ENCODE peak calls at places on chromosomes 12 and 14, in five cellular contexts. One of them, this sample, is unnamed.

GRCh38 chr14:81855007-81855406 is 321.4 kb upstream of the SEL1L start:
- DNase-seq in progenitor cell of endocrine pancreas: no peak
- DNase-seq in PC-9: no peak
- DNase-seq in colonic mucosa: no peak
- DNase-seq in RWPE1: no peak
- DNase-seq in this sample: peak

GRCh38 chr12:88775742-88776151 is 195.5 kb upstream of the KITLG start:
- DNase-seq in progenitor cell of endocrine pancreas: no peak
- DNase-seq in colonic mucosa: peak
- DNase-seq in PC-9: no peak
- DNase-seq in RWPE1: no peak
- DNase-seq in this sample: no peak

GRCh38 chr12:87160848-87161601 is 868.2 kb downstream of the C12orf50 start:
- DNase-seq in colonic mucosa: no peak
- DNase-seq in progenitor cell of endocrine pancreas: no peak
- DNase-seq in RWPE1: peak
- DNase-seq in PC-9: no peak
- DNase-seq in this sample: peak

GRCh38 chr12:84766375-84766774 is 146.2 kb downstream of the SLC6A15 start:
- DNase-seq in RWPE1: no peak
- DNase-seq in progenitor cell of endocrine pancreas: no peak
- DNase-seq in PC-9: no peak
- DNase-seq in colonic mucosa: no peak
- DNase-seq in this sample: no peak

GRCh38 chr12:93402333-93403311 is 24.9 kb downstream of the NUDT4 start:
- DNase-seq in RWPE1: no peak
- DNase-seq in progenitor cell of endocrine pancreas: no peak
- DNase-seq in PC-9: no peak
- DNase-seq in colonic mucosa: no peak
- DNase-seq in this sample: no peak

GRCh38 chr12:795305-795704 is 42.9 kb downstream of the WNK1 start:
- DNase-seq in RWPE1: no peak
- DNase-seq in progenitor cell of endocrine pancreas: no peak
- DNase-seq in colonic mucosa: no peak
- DNase-seq in PC-9: no peak
- DNase-seq in this sample: no peak

GRCh38 chr12:52214421-52214802 is 18.6 kb upstream of the KRT7 start:
- DNase-seq in PC-9: peak
- DNase-seq in progenitor cell of endocrine pancreas: no peak
- DNase-seq in colonic mucosa: no peak
- DNase-seq in RWPE1: no peak
- DNase-seq in this sample: no peak

GRCh38 chr14:53304726-53305381 is 151.7 kb upstream of the DDHD1 start:
- DNase-seq in progenitor cell of endocrine pancreas: no peak
- DNase-seq in RWPE1: no peak
- DNase-seq in PC-9: no peak
- DNase-seq in colonic mucosa: no peak
- DNase-seq in this sample: no peak

GRCh38 chr12:62774794-62775193 is 160.2 kb downstream of the PPM1H start:
- DNase-seq in colonic mucosa: no peak
- DNase-seq in PC-9: no peak
- DNase-seq in RWPE1: no peak
- DNase-seq in progenitor cell of endocrine pancreas: no peak
- DNase-seq in this sample: no peak

GRCh38 chr12:42846782-42847181 is 257.2 kb upstream of the PRICKLE1 start:
- DNase-seq in PC-9: no peak
- DNase-seq in progenitor cell of endocrine pancreas: no peak
- DNase-seq in colonic mucosa: no peak
- DNase-seq in RWPE1: no peak
- DNase-seq in this sample: peak

GRCh38 chr12:72018036-72018435 is 79.4 kb downstream of the TPH2 start:
- DNase-seq in progenitor cell of endocrine pancreas: no peak
- DNase-seq in PC-9: no peak
- DNase-seq in RWPE1: no peak
- DNase-seq in colonic mucosa: no peak
- DNase-seq in this sample: no peak

GRCh38 chr14:24051162-24051788 is 534 bp upstream of the CARMIL3 start:
- DNase-seq in colonic mucosa: peak
- DNase-seq in RWPE1: no peak
- DNase-seq in PC-9: no peak
- DNase-seq in progenitor cell of endocrine pancreas: no peak
- DNase-seq in this sample: no peak

GRCh38 chr12:21539797-21540196 is 13.7 kb downstream of the SPX start:
- DNase-seq in PC-9: no peak
- DNase-seq in colonic mucosa: no peak
- DNase-seq in progenitor cell of endocrine pancreas: no peak
- DNase-seq in RWPE1: no peak
- DNase-seq in this sample: peak

GRCh38 chr14:77069551-77069950 is 28.5 kb upstream of the CIPC start:
- DNase-seq in PC-9: no peak
- DNase-seq in RWPE1: no peak
- DNase-seq in colonic mucosa: no peak
- DNase-seq in progenitor cell of endocrine pancreas: no peak
- DNase-seq in this sample: no peak

GRCh38 chr14:96130854-96131253 is 73.8 kb upstream of the BDKRB2 start:
- DNase-seq in PC-9: no peak
- DNase-seq in progenitor cell of endocrine pancreas: no peak
- DNase-seq in colonic mucosa: no peak
- DNase-seq in RWPE1: peak
- DNase-seq in this sample: peak

GRCh38 chr12:21456291-21456780 is 18.9 kb downstream of the PYROXD1 start:
- DNase-seq in colonic mucosa: no peak
- DNase-seq in progenitor cell of endocrine pancreas: no peak
- DNase-seq in PC-9: no peak
- DNase-seq in RWPE1: no peak
- DNase-seq in this sample: no peak

GRCh38 chr12:80121661-80122060 is 22.3 kb downstream of the OTOGL start:
- DNase-seq in colonic mucosa: no peak
- DNase-seq in PC-9: no peak
- DNase-seq in RWPE1: no peak
- DNase-seq in progenitor cell of endocrine pancreas: no peak
- DNase-seq in this sample: no peak

GRCh38 chr14:89221109-89221508 is 195.9 kb downstream of the FOXN3 start:
- DNase-seq in PC-9: no peak
- DNase-seq in progenitor cell of endocrine pancreas: no peak
- DNase-seq in colonic mucosa: no peak
- DNase-seq in RWPE1: peak
- DNase-seq in this sample: peak

GRCh38 chr12:2082321-2082720 is 29.5 kb downstream of the CACNA1C start:
- DNase-seq in PC-9: no peak
- DNase-seq in RWPE1: no peak
- DNase-seq in progenitor cell of endocrine pancreas: no peak
- DNase-seq in colonic mucosa: no peak
- DNase-seq in this sample: no peak

GRCh38 chr12:50192908-50193307 is 25.7 kb upstream of the CERS5 start:
- DNase-seq in RWPE1: no peak
- DNase-seq in PC-9: no peak
- DNase-seq in progenitor cell of endocrine pancreas: no peak
- DNase-seq in colonic mucosa: no peak
- DNase-seq in this sample: no peak

GRCh38 chr14:50061664-50062437 is 54.5 kb downstream of the VCPKMT start:
- DNase-seq in PC-9: peak
- DNase-seq in colonic mucosa: peak
- DNase-seq in RWPE1: peak
- DNase-seq in progenitor cell of endocrine pancreas: no peak
- DNase-seq in this sample: peak

GRCh38 chr14:75877884-75878283 is 103.9 kb downstream of the TGFB3 start:
- DNase-seq in PC-9: no peak
- DNase-seq in progenitor cell of endocrine pancreas: no peak
- DNase-seq in RWPE1: no peak
- DNase-seq in colonic mucosa: no peak
- DNase-seq in this sample: no peak

GRCh38 chr12:129571901-129572494 is 331.8 kb downstream of the TMEM132D start:
- DNase-seq in RWPE1: no peak
- DNase-seq in progenitor cell of endocrine pancreas: no peak
- DNase-seq in colonic mucosa: no peak
- DNase-seq in PC-9: no peak
- DNase-seq in this sample: no peak

GRCh38 chr12:59657711-59658110 is 61.9 kb downstream of the SLC16A7 start:
- DNase-seq in progenitor cell of endocrine pancreas: no peak
- DNase-seq in PC-9: no peak
- DNase-seq in RWPE1: no peak
- DNase-seq in colonic mucosa: no peak
- DNase-seq in this sample: peak

GRCh38 chr14:105316968-105317498 is 2.5 kb downstream of the PACS2 start:
- DNase-seq in colonic mucosa: no peak
- DNase-seq in progenitor cell of endocrine pancreas: no peak
- DNase-seq in PC-9: no peak
- DNase-seq in RWPE1: no peak
- DNase-seq in this sample: no peak

GRCh38 chr14:105316563-105316941 is 2.0 kb downstream of the PACS2 start:
- DNase-seq in progenitor cell of endocrine pancreas: no peak
- DNase-seq in RWPE1: no peak
- DNase-seq in colonic mucosa: no peak
- DNase-seq in PC-9: no peak
- DNase-seq in this sample: no peak

GRCh38 chr14:105315941-105316562 is 1.5 kb downstream of the PACS2 start:
- DNase-seq in RWPE1: peak
- DNase-seq in colonic mucosa: no peak
- DNase-seq in PC-9: peak
- DNase-seq in progenitor cell of endocrine pancreas: no peak
- DNase-seq in this sample: peak

GRCh38 chr14:105315211-105315721 is 718 bp downstream of the PACS2 start:
- DNase-seq in progenitor cell of endocrine pancreas: peak
- DNase-seq in RWPE1: peak
- DNase-seq in colonic mucosa: peak
- DNase-seq in PC-9: peak
- DNase-seq in this sample: peak

GRCh38 chr14:105317546-105317945 is 3.0 kb downstream of the PACS2 start:
- DNase-seq in RWPE1: no peak
- DNase-seq in colonic mucosa: no peak
- DNase-seq in progenitor cell of endocrine pancreas: no peak
- DNase-seq in PC-9: no peak
- DNase-seq in this sample: peak
- TF ChIP-seq CTCF in RWPE1: no peak
- TF ChIP-seq CTCF in colonic mucosa: no peak
- TF ChIP-seq CTCF in progenitor cell of endocrine pancreas: no peak
- TF ChIP-seq CTCF in PC-9: no peak
- TF ChIP-seq CTCF in this sample: no peak

GRCh38 chr14:99459491-99460100 is 21.1 kb downstream of the SETD3 start:
- DNase-seq in progenitor cell of endocrine pancreas: no peak
- DNase-seq in colonic mucosa: no peak
- DNase-seq in PC-9: no peak
- DNase-seq in RWPE1: no peak
- DNase-seq in this sample: no peak

GRCh38 chr14:99462211-99462610 is 18.4 kb downstream of the SETD3 start:
- DNase-seq in progenitor cell of endocrine pancreas: no peak
- DNase-seq in colonic mucosa: no peak
- DNase-seq in RWPE1: no peak
- DNase-seq in PC-9: no peak
- DNase-seq in this sample: peak

GRCh38 chr14:99463974-99464373 is 16.7 kb downstream of the SETD3 start:
- DNase-seq in RWPE1: no peak
- DNase-seq in progenitor cell of endocrine pancreas: no peak
- DNase-seq in colonic mucosa: no peak
- DNase-seq in PC-9: no peak
- DNase-seq in this sample: no peak

GRCh38 chr14:99461411-99461810 is 19.2 kb downstream of the SETD3 start:
- DNase-seq in RWPE1: no peak
- DNase-seq in progenitor cell of endocrine pancreas: no peak
- DNase-seq in PC-9: no peak
- DNase-seq in colonic mucosa: no peak
- DNase-seq in this sample: no peak

GRCh38 chr14:99460793-99461192 is 19.9 kb downstream of the SETD3 start:
- DNase-seq in PC-9: no peak
- DNase-seq in progenitor cell of endocrine pancreas: no peak
- DNase-seq in RWPE1: no peak
- DNase-seq in colonic mucosa: no peak
- DNase-seq in this sample: peak
- TF ChIP-seq CTCF in PC-9: no peak
- TF ChIP-seq CTCF in progenitor cell of endocrine pancreas: no peak
- TF ChIP-seq CTCF in RWPE1: no peak
- TF ChIP-seq CTCF in colonic mucosa: no peak
- TF ChIP-seq CTCF in this sample: no peak

DNA sequence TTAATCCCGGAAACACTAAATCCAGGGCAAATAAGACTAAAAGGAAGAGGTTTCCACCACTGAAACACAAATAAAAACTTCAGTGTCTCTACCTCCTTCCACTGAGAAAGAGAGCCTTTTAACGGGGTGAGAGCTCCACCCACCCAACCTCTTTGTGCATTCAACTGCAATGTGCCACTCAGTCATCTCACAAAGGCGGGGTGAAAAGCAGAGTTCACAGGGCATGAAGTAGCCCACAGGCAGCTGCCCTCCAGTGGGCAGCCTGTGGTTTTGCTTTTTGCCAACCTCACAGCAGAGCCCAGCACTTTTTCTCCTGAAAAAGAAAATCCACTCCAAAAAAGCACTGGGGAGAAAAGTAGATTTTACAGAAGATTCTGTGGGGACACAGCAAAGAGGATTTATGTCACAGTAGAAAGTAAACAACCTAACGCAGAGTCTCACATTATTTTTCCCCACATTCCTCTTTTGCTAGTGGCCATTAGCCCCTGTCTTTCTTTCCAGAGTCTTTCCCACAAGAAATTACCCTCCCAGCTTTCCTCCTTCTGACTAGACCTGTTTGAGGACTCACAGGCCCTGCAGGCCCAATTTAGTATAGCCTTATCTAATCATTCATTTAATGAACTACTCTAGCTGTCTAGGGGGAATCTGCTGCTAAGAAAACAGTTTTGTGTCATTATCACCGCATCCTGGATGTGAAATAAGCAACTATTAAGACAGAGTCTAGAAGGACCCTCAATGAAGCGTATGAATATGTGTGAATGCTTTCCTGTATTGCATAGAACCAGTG is 753.8 kb upstream of the FOXG1 start:
- DNase-seq in RWPE1: no peak
- DNase-seq in progenitor cell of endocrine pancreas: no peak
- DNase-seq in PC-9: no peak
- DNase-seq in colonic mucosa: no peak
- DNase-seq in this sample: no peak
- TF ChIP-seq CTCF in RWPE1: no peak
- TF ChIP-seq CTCF in progenitor cell of endocrine pancreas: peak
- TF ChIP-seq CTCF in PC-9: no peak
- TF ChIP-seq CTCF in colonic mucosa: no peak
- TF ChIP-seq CTCF in this sample: no peak

DNA sequence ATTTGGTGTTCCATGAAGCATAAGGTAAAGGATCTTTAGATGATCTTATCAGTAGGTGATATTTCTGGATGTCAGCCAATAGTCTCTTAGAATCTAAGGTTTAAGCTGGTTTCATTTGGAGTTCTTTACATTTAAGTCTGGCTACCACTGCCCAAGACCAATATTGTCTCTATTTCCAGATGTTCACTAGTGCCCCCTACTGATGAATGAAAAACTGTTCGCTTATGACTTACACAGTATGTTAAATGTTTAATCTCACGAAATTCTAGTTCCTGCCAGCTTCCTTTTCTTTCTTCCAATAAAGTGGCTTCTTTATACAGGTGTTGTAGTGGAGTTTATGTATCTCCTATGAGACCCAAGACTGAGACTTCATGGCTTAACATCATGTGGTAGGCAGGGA is 31.8 kb upstream of the MIS18BP1 start:
- DNase-seq in PC-9: no peak
- DNase-seq in progenitor cell of endocrine pancreas: no peak
- DNase-seq in RWPE1: no peak
- DNase-seq in colonic mucosa: no peak
- DNase-seq in this sample: no peak
- TF ChIP-seq CTCF in PC-9: no peak
- TF ChIP-seq CTCF in progenitor cell of endocrine pancreas: no peak
- TF ChIP-seq CTCF in RWPE1: no peak
- TF ChIP-seq CTCF in colonic mucosa: no peak
- TF ChIP-seq CTCF in this sample: no peak

This sample was measured in epithelial cell of esophagus.